ENCODE peak calls at places on chromosomes 3 and 15, in four cellular contexts. One of them, this sample, is unnamed.

GRCh38 chr3:10495003-10495402 is 10.4 kb downstream of the ATP2B2 start:
- DNase-seq in CD8-positive, alpha-beta T cell: no peak
- DNase-seq in body of pancreas: peak; percentile 51
- DNase-seq in psoas muscle: peak; percentile 60
- DNase-seq in this sample: peak; percentile 93

GRCh38 chr15:101641894-101642293 is 10.3 kb downstream of the TM2D3 start:
- DNase-seq in body of pancreas: no peak
- DNase-seq in CD8-positive, alpha-beta T cell: no peak
- DNase-seq in psoas muscle: no peak
- DNase-seq in this sample: no peak

GRCh38 chr15:61715082-61715481 is 345.2 kb downstream of the VPS13C start:
- DNase-seq in body of pancreas: peak; percentile 66
- DNase-seq in psoas muscle: no peak
- DNase-seq in CD8-positive, alpha-beta T cell: no peak
- DNase-seq in this sample: no peak

GRCh38 chr3:174099724-174100123 is 702.2 kb downstream of the NLGN1 start:
- DNase-seq in psoas muscle: no peak
- DNase-seq in body of pancreas: no peak
- DNase-seq in CD8-positive, alpha-beta T cell: no peak
- DNase-seq in this sample: no peak

GRCh38 chr15:35914573-35914972 is 368.6 kb upstream of the DPH6 start:
- DNase-seq in body of pancreas: no peak
- DNase-seq in psoas muscle: no peak
- DNase-seq in CD8-positive, alpha-beta T cell: no peak
- DNase-seq in this sample: no peak

GRCh38 chr3:177982034-177982433 is 554.2 kb upstream of the KCNMB2 start:
- DNase-seq in CD8-positive, alpha-beta T cell: no peak
- DNase-seq in psoas muscle: no peak
- DNase-seq in body of pancreas: no peak
- DNase-seq in this sample: no peak

GRCh38 chr3:64304996-64305395 is 79.7 kb upstream of the PRICKLE2 start:
- DNase-seq in psoas muscle: no peak
- DNase-seq in CD8-positive, alpha-beta T cell: no peak
- DNase-seq in body of pancreas: no peak
- DNase-seq in this sample: no peak

GRCh38 chr3:134313839-134314587 is 60.2 kb downstream of the AMOTL2 start:
- DNase-seq in body of pancreas: no peak
- DNase-seq in CD8-positive, alpha-beta T cell: no peak
- DNase-seq in psoas muscle: no peak
- DNase-seq in this sample: no peak

GRCh38 chr3:36957862-36958686 is 13.2 kb upstream of the TRANK1 start:
- DNase-seq in CD8-positive, alpha-beta T cell: no peak
- DNase-seq in body of pancreas: no peak
- DNase-seq in psoas muscle: no peak
- DNase-seq in this sample: no peak

GRCh38 chr3:31300802-31301443 is 231.8 kb upstream of the STT3B start:
- DNase-seq in psoas muscle: no peak
- DNase-seq in body of pancreas: peak; percentile 42
- DNase-seq in CD8-positive, alpha-beta T cell: no peak
- DNase-seq in this sample: no peak

GRCh38 chr3:3739345-3740060 is 59.7 kb upstream of the LRRN1 start:
- DNase-seq in psoas muscle: no peak
- DNase-seq in body of pancreas: no peak
- DNase-seq in CD8-positive, alpha-beta T cell: no peak
- DNase-seq in this sample: no peak

GRCh38 chr3:42804831-42805821 is 836 bp upstream of the HIGD1A start:
- DNase-seq in CD8-positive, alpha-beta T cell: no peak
- DNase-seq in psoas muscle: peak; percentile 61
- DNase-seq in body of pancreas: peak; percentile 59
- DNase-seq in this sample: peak; percentile 31

GRCh38 chr15:72092011-72092410 is 25.9 kb downstream of the MYO9A start:
- DNase-seq in CD8-positive, alpha-beta T cell: no peak
- DNase-seq in body of pancreas: no peak
- DNase-seq in psoas muscle: no peak
- DNase-seq in this sample: no peak

GRCh38 chr15:95825672-95826387 is 504.7 kb upstream of the NR2F2 start:
- DNase-seq in body of pancreas: no peak
- DNase-seq in psoas muscle: no peak
- DNase-seq in CD8-positive, alpha-beta T cell: no peak
- DNase-seq in this sample: no peak
- H3K27me3 ChIP-seq in body of pancreas: no peaks in the 10 kb centered on the region
- H3K27me3 ChIP-seq in psoas muscle: no peaks in the 10 kb centered on the region
- H3K27me3 ChIP-seq in CD8-positive, alpha-beta T cell: no peaks in the 10 kb centered on the region
- H3K27me3 ChIP-seq in this sample: no peaks in the 10 kb centered on the region

DNA sequence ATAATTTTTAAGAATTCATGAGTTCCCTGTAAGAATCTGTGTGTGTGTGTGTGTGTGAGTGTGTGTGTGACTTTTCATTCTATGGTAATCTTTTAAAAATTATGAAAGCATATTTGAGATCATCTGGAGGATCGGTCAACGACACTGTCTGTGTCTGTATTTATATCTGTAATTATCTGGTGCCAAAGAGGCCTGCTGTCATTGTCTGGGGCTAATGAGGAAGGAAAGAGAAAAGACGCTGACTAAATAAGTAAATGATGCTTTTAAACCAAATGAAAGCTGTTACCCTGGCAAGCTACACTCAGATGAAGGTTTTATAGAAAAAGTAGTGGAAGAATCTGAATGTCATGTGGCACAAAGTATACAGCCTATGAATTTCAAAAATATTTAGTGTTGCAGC is 439.8 kb downstream of the RBMS3 start:
- DNase-seq in body of pancreas: no peak
- DNase-seq in CD8-positive, alpha-beta T cell: no peak
- DNase-seq in psoas muscle: no peak
- DNase-seq in this sample: no peak
- H3K4me1 ChIP-seq in body of pancreas: no peaks in the 10 kb centered on the region
- H3K4me1 ChIP-seq in CD8-positive, alpha-beta T cell: no peaks in the 10 kb centered on the region
- H3K4me1 ChIP-seq in psoas muscle: no peaks in the 10 kb centered on the region
- H3K4me1 ChIP-seq in this sample: no peaks in the 10 kb centered on the region

GRCh38 chr3:192858849-192859585 is 58.6 kb downstream of the MB21D2 start:
- DNase-seq in body of pancreas: no peak
- DNase-seq in CD8-positive, alpha-beta T cell: no peak
- DNase-seq in psoas muscle: no peak
- DNase-seq in this sample: no peak
- H3K27me3 ChIP-seq in body of pancreas: no peaks in the 10 kb centered on the region
- H3K27me3 ChIP-seq in CD8-positive, alpha-beta T cell: no peaks in the 10 kb centered on the region
- H3K27me3 ChIP-seq in psoas muscle: no peaks in the 10 kb centered on the region
- H3K27me3 ChIP-seq in this sample: no peaks in the 10 kb centered on the region

DNA sequence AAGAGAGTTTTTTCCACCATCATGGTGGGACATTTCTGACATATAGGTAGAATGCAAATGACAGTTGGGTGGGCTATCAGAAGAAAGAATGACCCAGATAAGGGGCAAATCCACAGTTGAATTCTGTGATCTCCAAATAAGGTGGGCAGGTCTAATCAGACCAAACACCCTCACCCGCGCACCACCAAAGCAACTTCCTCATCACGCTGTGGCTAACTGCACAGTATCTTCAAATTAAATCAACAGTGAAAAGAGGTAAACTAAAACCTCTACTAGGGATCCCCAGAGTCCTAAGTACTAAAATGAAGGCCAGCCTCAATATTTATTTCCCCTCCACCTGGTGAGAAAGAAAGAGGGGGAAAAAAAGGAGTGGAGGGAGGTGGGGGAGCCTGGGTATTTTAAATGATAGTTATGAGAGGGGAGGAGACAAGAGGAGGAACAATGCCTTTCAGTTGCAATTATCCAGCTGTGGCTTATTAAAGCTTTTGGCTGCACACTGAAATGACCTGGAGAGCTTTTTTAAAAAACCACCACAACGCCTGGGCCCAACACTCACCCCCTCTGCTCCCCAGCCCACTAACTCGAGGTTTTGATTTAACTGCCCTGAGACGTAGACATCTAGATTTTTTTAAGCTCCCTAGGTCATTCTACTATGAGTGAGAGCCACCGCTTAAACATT is 61.0 kb downstream of the LRIG1 start:
- DNase-seq in CD8-positive, alpha-beta T cell: no peak
- DNase-seq in body of pancreas: no peak
- DNase-seq in psoas muscle: no peak
- DNase-seq in this sample: no peak
- H3K4me1 ChIP-seq in CD8-positive, alpha-beta T cell: peaks cover 4% of the 10 kb centered on the region
- H3K4me1 ChIP-seq in body of pancreas: peaks cover 79% of the 10 kb centered on the region
- H3K4me1 ChIP-seq in psoas muscle: peaks cover 79% of the 10 kb centered on the region
- H3K4me1 ChIP-seq in this sample: peaks cover 6% of the 10 kb centered on the region

DNA sequence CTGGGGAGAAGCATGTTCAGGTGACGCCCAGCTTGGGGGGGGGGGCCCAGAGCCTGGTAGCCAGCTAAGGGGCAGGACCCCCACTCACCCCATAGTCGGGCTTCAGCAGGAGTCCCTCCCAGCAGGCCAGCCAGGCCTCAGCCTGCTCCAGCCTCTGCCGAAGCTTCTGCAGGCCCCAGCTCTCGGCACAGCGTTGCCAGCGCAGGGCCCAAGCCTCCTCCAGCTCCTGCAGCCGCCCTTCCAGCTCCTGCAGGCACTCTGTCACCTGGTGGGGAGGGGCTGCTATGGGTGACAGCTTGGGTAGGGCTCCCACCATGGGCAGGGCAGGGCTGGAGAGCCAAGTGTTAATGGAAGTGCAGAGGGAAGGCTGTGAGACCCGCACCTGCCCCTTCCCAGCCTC is 14.1 kb downstream of the PLA2G4B start:
- DNase-seq in psoas muscle: no peak
- DNase-seq in body of pancreas: no peak
- DNase-seq in CD8-positive, alpha-beta T cell: no peak
- DNase-seq in this sample: no peak
- H3K27me3 ChIP-seq in psoas muscle: peaks cover 12% of the 10 kb centered on the region
- H3K27me3 ChIP-seq in body of pancreas: no peaks in the 10 kb centered on the region
- H3K27me3 ChIP-seq in CD8-positive, alpha-beta T cell: no peaks in the 10 kb centered on the region
- H3K27me3 ChIP-seq in this sample: no peaks in the 10 kb centered on the region

GRCh38 chr15:40325700-40326099 is 2.2 kb downstream of the INAFM2 start:
- DNase-seq in CD8-positive, alpha-beta T cell: no peak
- DNase-seq in body of pancreas: no peak
- DNase-seq in psoas muscle: no peak
- DNase-seq in this sample: no peak
- H3K4me1 ChIP-seq in CD8-positive, alpha-beta T cell: peaks cover 21% of the 10 kb centered on the region
- H3K4me1 ChIP-seq in body of pancreas: peaks cover 53% of the 10 kb centered on the region
- H3K4me1 ChIP-seq in psoas muscle: peaks cover 39% of the 10 kb centered on the region
- H3K4me1 ChIP-seq in this sample: no peaks in the 10 kb centered on the region

GRCh38 chr3:130424837-130425236 is 79.4 kb downstream of the COL6A5 start:
- DNase-seq in psoas muscle: no peak
- DNase-seq in body of pancreas: no peak
- DNase-seq in CD8-positive, alpha-beta T cell: no peak
- DNase-seq in this sample: no peak
- H3K27me3 ChIP-seq in psoas muscle: no peaks in the 10 kb centered on the region
- H3K27me3 ChIP-seq in body of pancreas: no peaks in the 10 kb centered on the region
- H3K27me3 ChIP-seq in CD8-positive, alpha-beta T cell: no peaks in the 10 kb centered on the region
- H3K27me3 ChIP-seq in this sample: no peaks in the 10 kb centered on the region

DNA sequence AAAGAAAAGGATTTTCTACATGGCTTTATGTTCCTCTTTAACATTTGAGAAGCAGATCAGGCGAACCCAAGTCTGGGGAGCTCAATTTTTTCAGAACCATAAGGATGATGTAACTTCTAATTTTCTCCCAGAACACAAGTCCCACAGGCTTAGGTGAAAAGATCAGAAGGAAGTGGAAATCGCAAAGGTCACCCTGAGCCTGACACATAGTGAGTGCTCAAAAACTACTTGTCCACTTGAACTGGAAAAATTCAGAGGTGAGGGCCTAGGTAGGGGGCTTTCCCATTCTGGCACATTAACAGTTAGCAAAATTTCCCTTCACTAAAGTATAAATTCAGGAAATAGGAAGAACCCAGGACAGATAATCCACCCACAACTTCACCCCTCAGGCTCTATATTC is 28.4 kb upstream of the KCNMB3 start:
- DNase-seq in body of pancreas: no peak
- DNase-seq in CD8-positive, alpha-beta T cell: no peak
- DNase-seq in psoas muscle: no peak
- DNase-seq in this sample: no peak
- H3K4me1 ChIP-seq in body of pancreas: no peaks in the 10 kb centered on the region
- H3K4me1 ChIP-seq in CD8-positive, alpha-beta T cell: no peaks in the 10 kb centered on the region
- H3K4me1 ChIP-seq in psoas muscle: no peaks in the 10 kb centered on the region
- H3K4me1 ChIP-seq in this sample: no peaks in the 10 kb centered on the region

This sample was measured in adrenal gland.